ENCODE peak calls at places on chromosomes 7 and 10, in ten cellular contexts. L is NCI-H1436; Y is stimulated activated CD4-positive, alpha-beta T cell treated with anti-CD3 and anti-CD28 coated beads, TNF-alpha, amount 100 ng/mL, for 24 hours; I is activated T-helper 1 cell treated with anti-CD3 and anti-CD28 coated beads, Interleukin-12 subunit alpha, Interleukin-12 subunit beta, Interleukin-2, Interleukin-4 antibody, amounts not matched to agents 30 ng/mL and 10 ng/mL and 1 ng/mL, durations not matched to agents 14 hours and 24 hours and 36 hours; U is HCT116; D is naive thymus-derived CD4-positive, alpha-beta T cell; Z is ureter; V is progenitor cell of endocrine pancreas; F is dorsolateral prefrontal cortex; Q is PC-9. R is an unnamed sample.

GRCh38 chr7:87797798-87798403 is 78.3 kb downstream of the SLC25A40 start:
- DNase-seq in L (peak), Y (no peak), I (no peak), U (peak), D (peak), Z (no peak), V (no peak), F (no peak), Q (no peak), R (peak)

GRCh38 chr7:157809863-157810851 is 473.4 kb downstream of the DNAJB6 start:
- DNase-seq in L (no peak), Y (no peak), I (no peak), U (no peak), D (no peak), Z (no peak), V (no peak), F (peak), Q (no peak), R (no peak)

GRCh38 chr10:98489561-98490481 is 43.1 kb upstream of the HPS1 start:
- DNase-seq in L (no peak), Y (no peak), I (no peak), U (no peak), D (no peak), Z (no peak), V (no peak), F (no peak), Q (no peak), R (no peak)

GRCh38 chr7:131159961-131160361 is 167.7 kb upstream of the MKLN1 start:
- DNase-seq in L (no peak), Y (no peak), I (no peak), U (no peak), D (no peak), Z (no peak), V (no peak), F (no peak), Q (no peak), R (no peak)

GRCh38 chr10:128530301-128530700 is 404.1 kb upstream of the MKI67 start:
- DNase-seq in L (no peak), Y (no peak), I (no peak), U (peak), D (no peak), Z (no peak), V (no peak), F (no peak), Q (no peak), R (no peak)

GRCh38 chr10:87750817-87751216 is 67.2 kb downstream of the ATAD1 start:
- DNase-seq in L (no peak), Y (no peak), I (no peak), U (no peak), D (no peak), Z (no peak), V (no peak), F (no peak), Q (no peak), R (no peak)

GRCh38 chr7:4606776-4607175 is 75.3 kb upstream of the FOXK1 start:
- DNase-seq in L (no peak), Y (no peak), I (no peak), U (no peak), D (no peak), Z (no peak), V (no peak), F (no peak), Q (no peak), R (no peak)

GRCh38 chr10:27454837-27455236 is 49.3 kb upstream of the RAB18 start:
- DNase-seq in L (no peak), Y (no peak), I (no peak), U (no peak), D (no peak), Z (no peak), V (no peak), F (no peak), Q (no peak), R (no peak)

GRCh38 chr7:92075455-92076158 is 58.7 kb downstream of the CYP51A1 start:
- DNase-seq in L (no peak), Y (no peak), I (no peak), U (no peak), D (no peak), Z (no peak), V (no peak), F (no peak), Q (no peak), R (no peak)

GRCh38 chr10:85430991-85431390 is 935.6 kb downstream of the GRID1 start:
- DNase-seq in L (no peak), Y (no peak), I (no peak), U (no peak), D (no peak), Z (no peak), V (no peak), F (no peak), Q (no peak), R (no peak)

GRCh38 chr7:11706666-11707605 is 125.1 kb downstream of the THSD7A start:
- DNase-seq in L (no peak), Y (no peak), I (no peak), U (no peak), D (no peak), Z (no peak), V (no peak), F (no peak), Q (no peak), R (no peak)

GRCh38 chr7:155448632-155449007 is 9.3 kb upstream of the EN2 start:
- DNase-seq in L (no peak), Y (no peak), I (no peak), U (no peak), D (no peak), Z (no peak), V (no peak), F (peak), Q (no peak), R (no peak)

GRCh38 chr7:66683770-66684123 is 55.1 kb downstream of the KCTD7 start:
- DNase-seq in L (no peak), Y (no peak), I (no peak), U (no peak), D (no peak), Z (no peak), V (no peak), F (no peak), Q (no peak), R (no peak)

GRCh38 chr10:69642747-69643146 is 12.7 kb downstream of the FAM241B start:
- DNase-seq in L (no peak), Y (no peak), I (no peak), U (no peak), D (no peak), Z (no peak), V (no peak), F (no peak), Q (no peak), R (no peak)

GRCh38 chr7:140159487-140159886 is 17.3 kb downstream of the KDM7A start:
- DNase-seq in L (no peak), Y (no peak), I (no peak), U (no peak), D (no peak), Z (no peak), V (no peak), F (no peak), Q (no peak), R (no peak)

GRCh38 chr7:44433255-44434022 is 57.0 kb downstream of the NUDCD3 start:
- DNase-seq in L (no peak), Y (no peak), I (no peak), U (no peak), D (no peak), Z (no peak), V (no peak), F (no peak), Q (no peak), R (no peak)

GRCh38 chr10:55550241-55550640 is 749.2 kb upstream of the PCDH15 start:
- DNase-seq in L (no peak), Y (no peak), I (no peak), U (no peak), D (no peak), Z (no peak), V (no peak), F (no peak), Q (no peak), R (no peak)

GRCh38 chr7:49855281-49855980 is 82.0 kb downstream of the VWC2 start:
- DNase-seq in L (no peak), Y (no peak), I (no peak), U (no peak), D (no peak), Z (no peak), V (no peak), F (no peak), Q (no peak), R (no peak)

GRCh38 chr10:88991900-88992237 is 1.3 kb downstream of the FAS start:
- DNase-seq in L (no peak), Y (no peak), I (no peak), U (no peak), D (no peak), Z (no peak), V (no peak), F (no peak), Q (no peak), R (peak)

GRCh38 chr7:88184848-88185304 is 35.0 kb downstream of the SRI start:
- DNase-seq in L (no peak), Y (no peak), I (no peak), U (no peak), D (no peak), Z (no peak), V (no peak), F (no peak), Q (peak), R (no peak)

GRCh38 chr7:2760098-2760889 is 72.3 kb downstream of the AMZ1 start:
- DNase-seq in L (no peak), Y (no peak), I (no peak), U (peak), D (no peak), Z (no peak), V (no peak), F (no peak), Q (peak), R (peak)

GRCh38 chr7:111041577-111041976 is 49.4 kb upstream of the LRRN3 start:
- DNase-seq in L (no peak), Y (no peak), I (no peak), U (no peak), D (no peak), Z (no peak), V (no peak), F (no peak), Q (no peak), R (no peak)

GRCh38 chr7:35768346-35768745 is 32.5 kb upstream of the SEPTIN7 start:
- DNase-seq in L (no peak), Y (no peak), I (no peak), U (no peak), D (no peak), Z (no peak), V (no peak), F (peak), Q (no peak), R (no peak)

GRCh38 chr10:110724116-110724701 is 80.1 kb downstream of the RBM20 start:
- DNase-seq in L (no peak), Y (no peak), I (no peak), U (no peak), D (peak), Z (no peak), V (no peak), F (no peak), Q (no peak), R (no peak)